ENCODE peak calls at places on chromosomes 1 and 21, in seven cellular contexts. W, K, H, A, T, G and S are unnamed samples.

GRCh38 chr1:39021431-39021830 is 4.7 kb upstream of the NDUFS5 start:
- DNase-seq in W (no peak), K (no peak), H (no peak), A (no peak), T (no peak), G (no peak), S (no peak)

GRCh38 chr1:31795801-31796621 is 19.8 kb downstream of the SPOCD1 start:
- DNase-seq in W (no peak), K (peak; percentile 54), H (no peak), A (no peak), T (no peak), G (no peak), S (peak; percentile 6)

GRCh38 chr1:8825985-8826481 is 8.6 kb upstream of the RERE start:
- DNase-seq in W (no peak), K (no peak), H (peak; percentile 68), A (no peak), T (no peak), G (no peak), S (no peak)

GRCh38 chr1:60290393-60290792 is 216.8 kb upstream of the C1orf87 start:
- DNase-seq in W (no peak), K (no peak), H (no peak), A (no peak), T (no peak), G (no peak), S (no peak)

GRCh38 chr1:43924516-43924915 is 9.1 kb upstream of the ARTN start:
- DNase-seq in W (no peak), K (no peak), H (no peak), A (no peak), T (no peak), G (no peak), S (no peak)

GRCh38 chr1:232635778-232636356 is 5.9 kb upstream of the SIPA1L2 start:
- DNase-seq in W (no peak), K (peak; percentile 72), H (no peak), A (no peak), T (no peak), G (no peak), S (no peak)

GRCh38 chr1:225809842-225810578 is at the start of gene EPHX1:
- DNase-seq in W (peak; percentile 43), K (peak; percentile 92), H (peak; percentile 96), A (peak; percentile 50), T (peak; percentile 62), G (peak; percentile 55), S (no peak)

GRCh38 chr1:6614953-6615785 is 1.6 kb downstream of the PHF13 start:
- DNase-seq in W (no peak), K (peak; percentile 46), H (peak; percentile 64), A (no peak), T (no peak), G (no peak), S (no peak)

GRCh38 chr1:37433171-37433570 is 41.2 kb upstream of the ZC3H12A start:
- DNase-seq in W (no peak), K (no peak), H (no peak), A (no peak), T (no peak), G (no peak), S (no peak)

GRCh38 chr1:150346316-150346715 is 17.6 kb upstream of the RPRD2 start:
- DNase-seq in W (no peak), K (no peak), H (no peak), A (no peak), T (no peak), G (no peak), S (no peak)

GRCh38 chr21:34006603-34007168 is 66.7 kb upstream of the MRPS6 start:
- DNase-seq in W (no peak), K (no peak), H (no peak), A (no peak), T (no peak), G (no peak), S (no peak)

GRCh38 chr1:241640867-241641542 is 836 bp upstream of the CHML start:
- DNase-seq in W (no peak), K (peak; percentile 65), H (no peak), A (no peak), T (no peak), G (no peak), S (no peak)

GRCh38 chr1:29548091-29548490 is 311.8 kb downstream of the PTPRU start:
- DNase-seq in W (no peak), K (no peak), H (peak; percentile 34), A (no peak), T (no peak), G (no peak), S (no peak)

GRCh38 chr1:52814465-52814864 is 28.1 kb upstream of the ZYG11A start:
- DNase-seq in W (no peak), K (peak; percentile 6), H (no peak), A (no peak), T (no peak), G (no peak), S (no peak)

GRCh38 chr1:66292944-66293343 is 241.0 kb upstream of the SGIP1 start:
- DNase-seq in W (no peak), K (no peak), H (no peak), A (no peak), T (no peak), G (no peak), S (no peak)

GRCh38 chr1:189787201-189787600 is 690.5 kb downstream of the BRINP3 start:
- DNase-seq in W (no peak), K (no peak), H (no peak), A (no peak), T (no peak), G (no peak), S (no peak)